ENCODE peak calls at places on chromosomes 12 and 14, in ten cellular contexts. C, X, W, O, L, K, N, Y, J and U are unnamed samples.

GRCh38 chr12:124413401-124413800 is 118.5 kb downstream of the RFLNA start:
- DNase-seq in C (no peak), N (no peak), Y (no peak), L (no peak), X (no peak), K (no peak), O (no peak), W (no peak), J (no peak), U (no peak)

GRCh38 chr12:7100239-7100638 is 8.0 kb upstream of the C1R start:
- DNase-seq in X (no peak), C (no peak), N (no peak), L (no peak), J (no peak), W (no peak), O (no peak), Y (no peak), K (no peak), U (no peak)

GRCh38 chr12:25458047-25458552 is 95.0 kb downstream of the LMNTD1 start:
- DNase-seq in C (peak; percentile 87), O (peak; percentile 87), X (peak; percentile 68), Y (no peak), L (peak; percentile 96), J (peak; percentile 61), K (peak; percentile 95), N (peak; percentile 96), W (peak; percentile 63), U (no peak)

GRCh38 chr14:89681086-89682018 is 264.3 kb upstream of the FOXN3 start:
- DNase-seq in J (no peak), W (no peak), L (no peak), C (no peak), Y (no peak), N (no peak), X (no peak), K (no peak), O (peak; percentile 4), U (peak; percentile 42)

GRCh38 chr14:99394602-99395001 is 86.1 kb downstream of the SETD3 start:
- DNase-seq in Y (no peak), C (no peak), N (no peak), L (no peak), J (no peak), W (no peak), K (no peak), O (no peak), X (no peak), U (no peak)

GRCh38 chr12:98243190-98243589 is 272.2 kb upstream of the TMPO start:
- DNase-seq in O (no peak), W (no peak), J (no peak), N (no peak), C (no peak), K (no peak), X (no peak), Y (no peak), L (no peak), U (no peak)

GRCh38 chr12:58916891-58917570 is 3.3 kb downstream of the LRIG3 start:
- DNase-seq in Y (no peak), N (peak; percentile 94), K (no peak), L (peak; percentile 57), J (no peak), O (no peak), W (no peak), X (no peak), C (peak; percentile 60), U (no peak)

GRCh38 chr12:93778306-93778705 is 101.1 kb downstream of the CRADD start:
- DNase-seq in N (peak; percentile 93), X (peak; percentile 84), K (no peak), Y (no peak), L (peak; percentile 61), W (no peak), O (peak; percentile 89), C (peak; percentile 95), J (no peak), U (no peak)

GRCh38 chr14:101932668-101933067 is 31.7 kb upstream of the DYNC1H1 start:
- DNase-seq in N (no peak), J (no peak), O (no peak), C (no peak), X (no peak), W (no peak), L (no peak), Y (no peak), K (no peak), U (no peak)

GRCh38 chr12:88036368-88036965 is 7.3 kb upstream of the C12orf50 start:
- DNase-seq in J (no peak), Y (no peak), N (peak; percentile 66), C (peak; percentile 36), K (no peak), X (no peak), O (no peak), L (peak; percentile 66), W (peak; percentile 6), U (no peak)

GRCh38 chr12:53782093-53782703 is 30.4 kb upstream of the CISTR start:
- DNase-seq in X (no peak), K (no peak), N (no peak), L (no peak), J (no peak), Y (no peak), W (no peak), C (no peak), O (no peak), U (no peak)

GRCh38 chr12:53777412-53777811 is 25.6 kb upstream of the CISTR start:
- DNase-seq in C (no peak), W (no peak), N (no peak), O (no peak), L (no peak), K (no peak), J (no peak), Y (no peak), X (no peak), U (no peak)

GRCh38 chr12:53781218-53781801 is 29.5 kb upstream of the CISTR start:
- DNase-seq in L (peak; percentile 41), K (no peak), X (no peak), N (no peak), W (no peak), Y (no peak), J (no peak), O (no peak), C (no peak), U (no peak)

GRCh38 chr12:53777936-53778644 is 26.3 kb upstream of the CISTR start:
- DNase-seq in L (no peak), Y (no peak), J (no peak), C (no peak), X (no peak), K (no peak), N (peak; percentile 31), O (no peak), W (no peak), U (no peak)

DNA sequence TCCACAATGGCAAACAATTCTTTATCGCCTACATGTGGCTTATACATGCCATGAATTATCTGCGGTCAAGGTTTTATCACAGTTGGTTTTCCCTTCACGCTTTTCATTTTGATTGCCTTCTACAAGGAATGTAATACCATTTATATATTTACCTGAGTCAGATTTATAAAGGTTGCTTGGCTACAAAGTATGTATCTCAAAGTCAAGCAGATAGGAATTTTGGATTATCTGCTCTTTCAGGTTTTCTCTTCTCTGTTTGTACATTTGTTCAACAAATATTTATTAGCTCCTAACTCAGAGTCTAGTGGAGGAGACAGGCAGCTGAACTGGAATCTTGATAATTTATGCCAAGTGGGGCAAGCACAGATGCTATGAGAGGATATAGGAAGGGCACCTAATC is 28.5 kb upstream of the CISTR start:
- DNase-seq in N (no peak), C (no peak), X (no peak), O (no peak), J (no peak), L (no peak), Y (no peak), K (no peak), W (no peak), U (no peak)
- TF ChIP-seq CTCF in N (no peak), C (no peak), X (no peak), O (no peak), J (no peak), L (no peak), Y (no peak), K (no peak), W (no peak), U (no peak)

DNA sequence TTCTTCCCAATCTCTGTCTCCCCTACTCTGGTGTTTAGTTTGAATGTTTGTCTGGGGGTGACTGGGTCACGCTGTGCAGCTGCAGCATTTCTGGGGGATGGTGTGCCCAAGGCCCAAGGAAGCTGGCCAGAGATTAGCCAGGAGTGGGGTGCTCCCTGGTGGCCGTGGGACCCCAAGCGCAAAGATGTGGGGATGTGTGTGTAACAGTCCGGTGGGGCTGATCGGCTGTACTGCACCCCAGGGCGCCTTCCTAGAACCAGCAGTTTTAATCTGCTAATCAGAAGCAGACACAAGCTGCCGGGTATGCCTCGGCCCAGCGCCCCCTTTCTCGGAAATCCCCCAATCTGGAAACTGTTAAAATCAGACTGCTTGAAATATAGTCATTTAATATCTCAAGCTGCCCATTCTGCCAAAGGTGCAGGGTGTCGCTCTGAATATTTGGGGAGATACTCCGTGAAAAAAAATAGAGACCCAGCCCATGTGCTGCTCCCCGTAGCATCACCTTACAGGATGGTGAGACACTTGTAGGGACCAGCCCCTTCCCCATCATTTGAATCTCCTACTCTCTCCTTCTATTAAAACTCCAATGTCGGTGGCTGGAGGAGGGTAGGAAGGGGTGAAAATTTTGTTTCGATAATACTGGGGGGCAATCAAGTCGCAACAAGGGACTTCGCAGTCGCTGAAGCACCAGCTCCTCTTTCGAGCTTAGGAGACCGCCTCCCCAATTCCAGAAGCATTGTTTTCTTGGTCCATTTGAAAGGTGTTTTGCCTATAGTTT is 4.3 kb downstream of the HOXC9 start:
- DNase-seq in X (no peak), W (peak; percentile 20), L (no peak), J (no peak), C (no peak), K (no peak), O (no peak), N (no peak), Y (no peak), U (no peak)
- TF ChIP-seq CTCF in X (no peak), W (peak; percentile 32), L (peak; percentile 40), J (peak; percentile 7), C (no peak), K (peak; percentile 20), O (peak; percentile 26), N (no peak), Y (no peak), U (peak; percentile 23)

GRCh38 chr14:33435911-33436310 is 497.2 kb downstream of the NPAS3 start:
- DNase-seq in X (no peak), K (no peak), C (peak; percentile 84), O (peak; percentile 35), Y (no peak), J (no peak), W (no peak), L (peak; percentile 91), N (peak; percentile 46), U (no peak)

GRCh38 chr14:33430414-33430813 is 491.7 kb downstream of the NPAS3 start:
- DNase-seq in W (no peak), X (no peak), J (no peak), O (no peak), K (no peak), C (no peak), L (no peak), N (no peak), Y (no peak), U (no peak)

GRCh38 chr14:33432407-33433023 is 493.8 kb downstream of the NPAS3 start:
- DNase-seq in N (peak; percentile 63), C (peak; percentile 69), X (no peak), Y (no peak), K (no peak), O (no peak), L (peak; percentile 23), J (peak; percentile 1), W (peak; percentile 6), U (no peak)
- TF ChIP-seq CTCF in N (no peak), C (peak; percentile 67), X (peak; percentile 9), Y (peak; percentile 48), K (peak; percentile 38), O (peak; percentile 52), L (peak; percentile 74), J (peak; percentile 46), W (peak; percentile 60), U (no peak)

GRCh38 chr14:95523818-95524448 is 7.5 kb upstream of the SYNE3 start:
- DNase-seq in N (peak; percentile 90), L (no peak), Y (no peak), X (peak; percentile 60), J (no peak), C (peak; percentile 76), O (no peak), W (no peak), K (no peak), U (no peak)
- TF ChIP-seq CTCF in N (no peak), L (peak; percentile 49), Y (no peak), X (no peak), J (no peak), C (no peak), O (no peak), W (no peak), K (peak; percentile 19), U (no peak)